ENCODE peak calls at places on chromosomes 4 and X, in ten cellular contexts. S is adrenal gland, V is fibroblast of lung, M is Karpas-422, P is A549, J is IMR-90, T is Panc1, Q is PC-9, G is HAP-1, H is right cardiac atrium. K is an unnamed sample. For H3K4me1, the result is how much of the 10 kb centered on the place peaks cover.

GRCh38 chrX:123961268-123962005 is at the start of gene STAG2:
- DNase-seq in Q (peak), S (peak), V (peak), M (peak), G (peak), H (peak), T (no peak), P (peak), J (peak), K (peak)

GRCh38 chr4:188246488-188246887 is 107.2 kb downstream of the TRIML1 start:
- DNase-seq in H (no peak), S (no peak), V (peak), G (peak), Q (no peak), T (no peak), P (no peak), J (peak), M (no peak), K (no peak)

GRCh38 chr4:181661090-181661489 is 582.1 kb upstream of the TENM3 start:
- DNase-seq in M (no peak), S (no peak), G (no peak), P (no peak), V (peak), Q (no peak), T (no peak), J (peak), H (no peak), K (no peak)

GRCh38 chr4:109171098-109171497 is 131.4 kb downstream of the COL25A1 start:
- DNase-seq in M (no peak), J (no peak), T (no peak), G (no peak), P (no peak), V (no peak), S (no peak), Q (no peak), H (no peak), K (no peak)

GRCh38 chr4:98473046-98473445 is 185.4 kb downstream of the TSPAN5 start:
- DNase-seq in G (no peak), H (no peak), V (peak), S (no peak), T (no peak), Q (no peak), P (no peak), M (no peak), J (peak), K (no peak)

GRCh38 chrX:151702021-151702714 is 6.9 kb downstream of the PRRG3 start:
- DNase-seq in H (no peak), P (no peak), V (no peak), S (no peak), G (no peak), Q (no peak), T (no peak), J (no peak), M (no peak), K (no peak)

GRCh38 chr4:176791591-176792347 is 953 bp downstream of the VEGFC start:
- DNase-seq in S (peak), H (peak), P (no peak), J (peak), Q (no peak), G (peak), M (no peak), V (peak), T (no peak), K (no peak)

GRCh38 chr4:21991050-21991449 is 42.5 kb upstream of the KCNIP4 start:
- DNase-seq in S (no peak), Q (no peak), T (no peak), V (peak), G (no peak), H (no peak), J (peak), P (no peak), M (no peak), K (no peak)

GRCh38 chrX:154013001-154013421 is 6.7 kb downstream of the IRAK1 start:
- DNase-seq in S (peak), P (no peak), Q (no peak), T (no peak), J (no peak), M (no peak), G (no peak), V (no peak), H (no peak), K (no peak)

GRCh38 chr4:67700119-67700873 is 659 bp downstream of the UBA6 start:
- DNase-seq in Q (peak), S (no peak), H (no peak), T (no peak), P (no peak), G (no peak), M (peak), V (peak), J (peak), K (peak)

GRCh38 chr4:164866817-164867490 is 10.0 kb upstream of the APELA start:
- DNase-seq in V (no peak), S (no peak), H (no peak), P (no peak), T (no peak), G (peak), M (peak), Q (no peak), J (no peak), K (no peak)

GRCh38 chr4:100823066-100823992 is 305.5 kb upstream of the EMCN start:
- DNase-seq in H (no peak), Q (peak), T (peak), P (no peak), J (no peak), S (no peak), G (peak), V (no peak), M (no peak), K (no peak)

GRCh38 chr4:10024303-10024702 is 3.0 kb upstream of the SLC2A9 start:
- DNase-seq in P (no peak), V (no peak), J (no peak), S (peak), G (no peak), H (no peak), M (no peak), Q (no peak), T (no peak), K (no peak)

GRCh38 chr4:164345756-164346155 is 408.2 kb upstream of the SMIM31 start:
- DNase-seq in H (no peak), S (no peak), M (no peak), Q (no peak), V (peak), G (no peak), J (peak), P (no peak), T (no peak), K (no peak)

GRCh38 chr4:73894021-73894420 is 24.8 kb downstream of the CXCL1 start:
- DNase-seq in P (no peak), Q (no peak), J (peak), H (no peak), T (no peak), S (no peak), G (no peak), V (no peak), M (no peak), K (no peak)

GRCh38 chrX:35842657-35843056 is 44.5 kb downstream of the MAGEB16 start:
- DNase-seq in V (no peak), Q (no peak), M (no peak), J (no peak), G (no peak), S (no peak), T (no peak), P (no peak), H (no peak), K (no peak)

GRCh38 chr4:77579406-77580076 is 26.1 kb upstream of the CXCL13 start:
- DNase-seq in T (no peak), J (peak), P (peak), V (peak), M (no peak), S (no peak), Q (peak), H (no peak), G (no peak), K (no peak)

GRCh38 chr4:173211838-173212237 is 43.2 kb downstream of the GALNT7 start:
- DNase-seq in H (no peak), J (peak), G (no peak), S (no peak), V (peak), Q (peak), T (no peak), M (no peak), P (peak), K (no peak)

GRCh38 chrX:16665089-16665488 is 15.1 kb downstream of the S100G start:
- DNase-seq in G (no peak), M (no peak), P (no peak), S (no peak), V (peak), H (no peak), T (no peak), J (peak), Q (no peak), K (no peak)

GRCh38 chrX:27491397-27491796 is 28.3 kb upstream of the PPP4R3C start:
- DNase-seq in V (no peak), H (no peak), J (no peak), Q (no peak), T (no peak), M (no peak), G (no peak), P (no peak), S (no peak), K (no peak)

GRCh38 chrX:119067023-119067739 is 5.6 kb upstream of the CT47C1 start:
- DNase-seq in P (peak), M (peak), G (peak), S (peak), T (peak), Q (peak), H (peak), J (peak), V (peak), K (no peak)

GRCh38 chr4:113468165-113469022 is 293.1 kb downstream of the CAMK2D start:
- DNase-seq in Q (peak), S (peak), H (peak), P (peak), M (no peak), V (peak), G (peak), T (peak), J (peak), K (no peak)

GRCh38 chrX:136735604-136736003 is 45.1 kb downstream of the ARHGEF6 start:
- DNase-seq in S (no peak), H (no peak), G (no peak), P (no peak), T (no peak), V (no peak), J (no peak), Q (no peak), M (no peak), K (no peak)

GRCh38 chr4:17385403-17385802 is 126.5 kb downstream of the QDPR start:
- DNase-seq in P (no peak), H (no peak), T (no peak), M (peak), S (no peak), Q (no peak), J (peak), G (no peak), V (peak), K (no peak)

GRCh38 chr4:15961778-15962510 is 1.0 kb downstream of the FGFBP2 start:
- DNase-seq in H (no peak), M (no peak), J (no peak), T (no peak), Q (no peak), S (no peak), G (no peak), P (no peak), V (no peak), K (peak)

GRCh38 chrX:46444011-46444410 is 101.2 kb downstream of the ZNF674 start:
- DNase-seq in V (peak), H (no peak), Q (peak), G (no peak), S (peak), M (no peak), T (peak), P (no peak), J (peak), K (no peak)

GRCh38 chr4:5045099-5045498 is 6.2 kb upstream of the STK32B start:
- DNase-seq in Q (no peak), S (peak), V (no peak), H (peak), T (no peak), M (no peak), G (no peak), J (no peak), P (no peak), K (no peak)

GRCh38 chr4:28229092-28229491 is 1368.5 kb downstream of the STIM2 start:
- DNase-seq in P (no peak), J (peak), H (no peak), G (peak), Q (peak), M (no peak), T (no peak), S (no peak), V (peak), K (no peak)

GRCh38 chr4:41784191-41784979 is 35.9 kb upstream of the PHOX2B start:
- DNase-seq in P (no peak), M (no peak), S (no peak), T (no peak), H (no peak), Q (no peak), G (no peak), V (no peak), J (no peak), K (no peak)

GRCh38 chr4:5882947-5883346 is 9.9 kb downstream of the CRMP1 start:
- DNase-seq in J (no peak), Q (no peak), M (no peak), V (no peak), T (no peak), P (no peak), G (no peak), H (no peak), S (no peak), K (no peak)

GRCh38 chrX:118074086-118074485 is 42.5 kb downstream of the KLHL13 start:
- DNase-seq in M (no peak), J (no peak), T (no peak), S (no peak), G (no peak), V (no peak), P (no peak), Q (no peak), H (no peak), K (no peak)

GRCh38 chrX:18575744-18576143 is 96.2 kb downstream of the RS1 start:
- DNase-seq in J (no peak), Q (no peak), T (no peak), M (no peak), S (no peak), V (no peak), G (no peak), H (no peak), P (no peak), K (no peak)

GRCh38 chrX:152915541-152916241 is 17.8 kb downstream of the ZNF185 start:
- DNase-seq in P (peak), G (peak), T (peak), H (no peak), J (peak), S (peak), M (peak), V (peak), Q (peak), K (no peak)

GRCh38 chr4:8270912-8271815 is 1.6 kb downstream of the HTRA3 start:
- DNase-seq in Q (no peak), J (no peak), P (no peak), S (no peak), G (no peak), H (no peak), M (no peak), V (no peak), T (no peak), K (no peak)
- H3K4me1 ChIP-seq in Q (under half), J (under half), P (under half), S (under half), G (under half), H (under half), M (under half), V (under half), T (under half), K (under half)

GRCh38 chr4:122259849-122260248 is 107.7 kb downstream of the BLTP1 start:
- DNase-seq in G (no peak), Q (peak), T (no peak), P (no peak), J (no peak), S (no peak), H (no peak), M (no peak), V (no peak), K (no peak)
- H3K4me1 ChIP-seq in G (under half), Q (under half), T (under half), P (under half), J (under half), S (under half), H (under half), M (under half), V (under half), K (under half)

GRCh38 chr4:168864831-168865541 is 145.1 kb downstream of the CBR4 start:
- DNase-seq in S (peak), Q (no peak), M (no peak), H (no peak), V (peak), G (peak), J (peak), P (no peak), T (no peak), K (no peak)

GRCh38 chr4:168867128-168867527 is 142.9 kb downstream of the CBR4 start:
- DNase-seq in Q (no peak), G (no peak), J (no peak), M (no peak), V (peak), P (no peak), H (no peak), T (no peak), S (no peak), K (no peak)

GRCh38 chr4:168866635-168867034 is 143.4 kb downstream of the CBR4 start:
- DNase-seq in G (no peak), S (no peak), P (no peak), T (no peak), H (no peak), Q (no peak), J (no peak), M (no peak), V (peak), K (no peak)

GRCh38 chr4:168865854-168866253 is 144.2 kb downstream of the CBR4 start:
- DNase-seq in T (no peak), H (no peak), M (no peak), Q (no peak), S (no peak), G (no peak), P (no peak), J (no peak), V (no peak), K (no peak)

GRCh38 chr4:168863719-168864632 is 146.1 kb downstream of the CBR4 start:
- DNase-seq in G (no peak), Q (no peak), M (no peak), H (no peak), P (no peak), V (peak), S (no peak), J (no peak), T (no peak), K (no peak)
- H3K4me1 ChIP-seq in G (under half), Q (under half), M (under half), H (under half), P (under half), V (under half), S (under half), J (under half), T (under half), K (under half)

GRCh38 chrX:13698432-13698831 is 9.5 kb downstream of the RAB9A start:
- DNase-seq in V (no peak), P (no peak), G (no peak), H (no peak), M (no peak), Q (peak), T (no peak), J (no peak), S (no peak), K (no peak)
- H3K4me1 ChIP-seq in V (under half), P (under half), G (under half), H (under half), M (half or more), Q (under half), T (under half), J (under half), S (half or more), K (half or more)

GRCh38 chr4:25810016-25810415 is 52.8 kb downstream of the SEL1L3 start:
- DNase-seq in G (no peak), M (no peak), J (no peak), P (no peak), S (no peak), H (no peak), T (no peak), V (no peak), Q (no peak), K (no peak)
- H3K4me1 ChIP-seq in G (under half), M (under half), J (under half), P (half or more), S (under half), H (under half), T (under half), V (under half), Q (under half), K (under half)

GRCh38 chr4:2257361-2258001 is 4.4 kb downstream of the MXD4 start:
- DNase-seq in Q (no peak), G (peak), J (no peak), T (no peak), H (peak), P (no peak), V (no peak), S (peak), M (no peak), K (no peak)
- H3K4me1 ChIP-seq in Q (under half), G (under half), J (under half), T (under half), H (under half), P (under half), V (under half), S (half or more), M (under half), K (under half)

GRCh38 chr4:143382539-143382938 is 45.9 kb downstream of the GAB1 start:
- DNase-seq in G (no peak), J (peak), H (no peak), M (no peak), T (no peak), V (peak), Q (no peak), S (no peak), P (no peak), K (no peak)
- H3K4me1 ChIP-seq in G (under half), J (under half), H (under half), M (under half), T (under half), V (under half), Q (under half), S (half or more), P (under half), K (under half)

GRCh38 chr4:84916233-84916632 is 50.3 kb downstream of the WDFY3 start:
- DNase-seq in J (no peak), H (no peak), G (no peak), Q (no peak), S (no peak), P (no peak), M (no peak), V (no peak), T (no peak), K (no peak)

GRCh38 chr4:84917087-84917821 is 49.2 kb downstream of the WDFY3 start:
- DNase-seq in S (peak), T (no peak), P (no peak), G (no peak), H (peak), V (no peak), M (no peak), Q (no peak), J (peak), K (no peak)

GRCh38 chr4:84920591-84920990 is 45.9 kb downstream of the WDFY3 start:
- DNase-seq in P (no peak), H (no peak), M (no peak), J (peak), T (no peak), Q (no peak), V (peak), S (no peak), G (no peak), K (no peak)

GRCh38 chr4:84915396-84915780 is 51.1 kb downstream of the WDFY3 start:
- DNase-seq in J (peak), S (no peak), H (no peak), T (no peak), V (peak), M (no peak), Q (no peak), G (no peak), P (no peak), K (no peak)

DNA sequence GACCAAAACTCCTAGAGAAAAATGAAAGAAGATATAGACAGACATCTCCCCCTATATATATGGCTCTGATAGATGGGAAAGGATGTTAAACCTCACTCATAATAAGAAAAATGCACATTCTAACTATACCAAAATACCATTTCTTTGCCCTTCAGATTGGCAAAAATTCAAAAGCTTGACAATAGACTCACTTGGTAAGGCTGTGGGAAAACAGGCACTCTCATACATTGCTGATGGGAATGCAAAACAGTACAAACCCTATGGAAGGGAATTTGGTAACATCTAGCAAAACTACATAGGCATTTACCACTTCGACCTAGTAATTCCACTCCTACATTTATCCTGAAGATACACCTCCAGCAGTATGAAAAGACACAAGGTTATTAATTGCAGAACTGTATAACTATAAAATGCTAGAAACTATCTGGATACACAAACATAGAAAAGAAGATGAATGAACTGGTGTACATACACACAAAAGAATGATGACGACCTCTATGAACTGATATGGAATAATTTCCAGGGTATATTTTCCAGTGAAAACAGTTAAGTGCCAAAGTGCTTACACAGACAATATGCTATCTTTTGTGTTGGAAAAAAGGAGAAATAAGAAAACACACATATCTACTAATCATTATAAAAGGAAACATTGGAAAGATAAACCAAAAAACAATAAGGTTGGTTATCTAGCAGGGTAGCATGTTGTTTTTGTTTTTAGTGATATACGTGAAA is 48.5 kb downstream of the WDFY3 start:
- DNase-seq in P (no peak), H (no peak), Q (no peak), T (no peak), G (no peak), S (no peak), J (no peak), V (no peak), M (no peak), K (no peak)
- H3K4me1 ChIP-seq in P (under half), H (under half), Q (under half), T (under half), G (under half), S (under half), J (under half), V (under half), M (under half), K (under half)